ENCODE peak calls at places on chromosomes 3 and 15, in five cellular contexts. N is HEK293T; F is fibroblast of villous mesenchyme; A is fibroblast of lung; D is activated T-helper 1 cell treated with anti-CD3 and anti-CD28 coated beads, Interleukin-12 subunit alpha, Interleukin-12 subunit beta, Interleukin-2, Interleukin-4 antibody, amounts not matched to agents 30 ng/mL and 10 ng/mL and 1 ng/mL, durations not matched to agents 14 hours and 24 hours and 36 hours. T is an unnamed sample.

GRCh38 chr15:94671845-94672524 is 440.6 kb downstream of the MCTP2 start:
- DNase-seq in A (peak), N (peak), D (no peak), F (peak), T (no peak)

GRCh38 chr3:74003712-74004111 is 379.0 kb upstream of the PDZRN3 start:
- DNase-seq in N (no peak), A (no peak), D (no peak), F (no peak), T (no peak)

GRCh38 chr3:15633766-15634588 is 32.4 kb downstream of the BTD start:
- DNase-seq in F (peak), A (peak), D (no peak), N (no peak), T (no peak)

GRCh38 chr3:130839815-130840214 is 54.1 kb upstream of the ATP2C1 start:
- DNase-seq in A (no peak), F (no peak), D (no peak), N (no peak), T (peak)

GRCh38 chr3:134562055-134562454 is 76.2 kb downstream of the CEP63 start:
- DNase-seq in N (no peak), D (no peak), A (no peak), F (no peak), T (no peak)

GRCh38 chr15:67777773-67778172 is 47.5 kb upstream of the SKOR1 start:
- DNase-seq in A (peak), F (no peak), N (no peak), D (no peak), T (no peak)

GRCh38 chr3:23920151-23920655 is 3.3 kb downstream of the RPL15 start:
- DNase-seq in A (no peak), F (no peak), D (no peak), N (no peak), T (no peak)

GRCh38 chr15:91954211-91954804 is 100.8 kb downstream of the SLCO3A1 start:
- DNase-seq in A (no peak), F (no peak), N (no peak), D (no peak), T (no peak)

GRCh38 chr15:70234256-70234965 is 136.7 kb upstream of the TLE3 start:
- DNase-seq in F (peak), A (peak), D (peak), N (no peak), T (no peak)

GRCh38 chr15:99429681-99430081 is 136.1 kb upstream of the MEF2A start:
- DNase-seq in A (no peak), N (no peak), D (no peak), F (no peak), T (no peak)

GRCh38 chr3:39285333-39285732 is 5.5 kb upstream of the CX3CR1 start:
- DNase-seq in A (no peak), F (no peak), D (no peak), N (no peak), T (no peak)

GRCh38 chr3:9727743-9728142 is 3.8 kb upstream of the BRPF1 start:
- DNase-seq in N (no peak), A (no peak), D (no peak), F (no peak), T (no peak)

GRCh38 chr15:69824075-69824876 is 273.4 kb downstream of the TLE3 start:
- DNase-seq in N (no peak), F (no peak), D (no peak), A (no peak), T (no peak)

GRCh38 chr15:25738171-25738792 is 124.8 kb downstream of the ATP10A start:
- DNase-seq in N (no peak), F (no peak), A (peak), D (no peak), T (no peak)

GRCh38 chr3:36244728-36245127 is 135.6 kb upstream of the STAC start:
- DNase-seq in A (no peak), F (no peak), N (no peak), D (no peak), T (no peak)

GRCh38 chr15:90902996-90903732 is at the start of gene MAN2A2:
- DNase-seq in F (peak), D (peak), N (peak), A (peak), T (no peak)

GRCh38 chr3:194218646-194219453 is 82.9 kb downstream of the HES1 start:
- DNase-seq in N (no peak), A (no peak), F (no peak), D (no peak), T (no peak)

GRCh38 chr3:127034195-127034989 is 51.5 kb downstream of the PLXNA1 start:
- DNase-seq in A (no peak), F (no peak), N (no peak), D (no peak), T (no peak)

GRCh38 chr3:120753831-120754230 is 11.3 kb downstream of the GTF2E1 start:
- DNase-seq in A (no peak), D (no peak), F (peak), N (no peak), T (no peak)

GRCh38 chr3:105503191-105503593 is 136.5 kb downstream of the ALCAM start:
- DNase-seq in D (no peak), F (no peak), N (no peak), A (no peak), T (no peak)

GRCh38 chr3:68163961-68164360 is 509.5 kb upstream of the SUCLG2 start:
- DNase-seq in D (no peak), N (no peak), A (no peak), F (no peak), T (no peak)

T was measured in DMS 273 treated with DMSO at 0.1 percent for 48 hours.